ENCODE peak calls at places on chromosomes 16 and 17, in six cellular contexts. A, U, K, D, Q and M are unnamed samples.

GRCh38 chr17:32943206-32943605 is 15.3 kb downstream of the TMEM98 start:
- DNase-seq in A (no peak), U (no peak), K (no peak), D (no peak), Q (peak; percentile 7), M (no peak)

GRCh38 chr16:3020247-3020603 is at the start of gene TNFRSF12A:
- DNase-seq in A (peak; percentile 53), U (peak; percentile 66), K (peak; percentile 70), D (peak; percentile 67), Q (peak; percentile 61), M (peak; percentile 54)

GRCh38 chr17:73595068-73595865 is 49.0 kb downstream of the SDK2 start:
- DNase-seq in A (no peak), U (no peak), K (no peak), D (peak; percentile 26), Q (no peak), M (no peak)

GRCh38 chr16:57536306-57537193 is at the start of gene CCDC102A:
- DNase-seq in A (peak; percentile 67), U (peak; percentile 50), K (no peak), D (no peak), Q (no peak), M (no peak)

GRCh38 chr17:4796550-4796915 is 569 bp downstream of the PSMB6 start:
- DNase-seq in A (no peak), U (no peak), K (no peak), D (no peak), Q (peak; percentile 38), M (no peak)

GRCh38 chr16:89448656-89449055 is 41.7 kb downstream of the ANKRD11 start:
- DNase-seq in A (no peak), U (no peak), K (no peak), D (no peak), Q (no peak), M (no peak)

GRCh38 chr17:65684631-65685030 is 123.2 kb upstream of the AXIN2 start:
- DNase-seq in A (no peak), U (no peak), K (no peak), D (no peak), Q (no peak), M (no peak)

GRCh38 chr17:44642861-44643260 is 13.4 kb upstream of the MEIOC start:
- DNase-seq in A (no peak), U (no peak), K (no peak), D (no peak), Q (no peak), M (no peak)

GRCh38 chr16:10866196-10866976 is 10.6 kb upstream of the CIITA start:
- DNase-seq in A (peak; percentile 16), U (no peak), K (peak; percentile 48), D (no peak), Q (no peak), M (no peak)

GRCh38 chr17:19453296-19453695 is 42.3 kb downstream of the RNF112 start:
- DNase-seq in A (no peak), U (no peak), K (no peak), D (no peak), Q (no peak), M (no peak)

GRCh38 chr17:7842380-7842949 is 8.4 kb downstream of the KDM6B start:
- DNase-seq in A (peak; percentile 70), U (peak; percentile 97), K (peak; percentile 83), D (peak; percentile 87), Q (peak; percentile 84), M (peak; percentile 98)

GRCh38 chr17:57670769-57671545 is 74.1 kb downstream of the CCDC182 start:
- DNase-seq in A (no peak), U (no peak), K (no peak), D (no peak), Q (no peak), M (no peak)

GRCh38 chr16:74302341-74302740 is 5.7 kb downstream of the PSMD7 start:
- DNase-seq in A (no peak), U (no peak), K (no peak), D (no peak), Q (no peak), M (no peak)

GRCh38 chr16:10966129-10966528 is 21.8 kb downstream of the CLEC16A start:
- DNase-seq in A (no peak), U (no peak), K (no peak), D (no peak), Q (no peak), M (no peak)

GRCh38 chr16:30151091-30151490 is 28.1 kb upstream of the MAPK3 start:
- DNase-seq in A (no peak), U (no peak), K (no peak), D (no peak), Q (no peak), M (no peak)

GRCh38 chr17:33628500-33629336 is 335.6 kb upstream of the ASIC2 start:
- DNase-seq in A (no peak), U (no peak), K (no peak), D (no peak), Q (no peak), M (no peak)

GRCh38 chr17:64202683-64203430 is 60.2 kb downstream of the TEX2 start:
- DNase-seq in A (peak; percentile 57), U (no peak), K (no peak), D (no peak), Q (peak; percentile 81), M (no peak)

GRCh38 chr17:31697838-31698237 is 161.2 kb downstream of the COPRS start:
- DNase-seq in A (no peak), U (no peak), K (no peak), D (no peak), Q (no peak), M (no peak)

GRCh38 chr17:17525331-17525730 is 29.1 kb upstream of the RASD1 start:
- DNase-seq in A (no peak), U (no peak), K (no peak), D (no peak), Q (no peak), M (no peak)

GRCh38 chr16:2472488-2472864 is 1.4 kb downstream of the NTN3 start:
- DNase-seq in A (no peak), U (no peak), K (no peak), D (no peak), Q (no peak), M (no peak)

GRCh38 chr17:74758846-74759163 is 10.4 kb downstream of the NHERF1 start:
- DNase-seq in A (no peak), U (no peak), K (no peak), D (no peak), Q (no peak), M (no peak)

GRCh38 chr16:30921748-30922419 is 1.5 kb upstream of the FBXL19 start:
- DNase-seq in A (peak; percentile 77), U (peak; percentile 79), K (peak; percentile 91), D (peak; percentile 87), Q (peak; percentile 88), M (peak; percentile 81)

GRCh38 chr17:76417499-76418143 is 33.2 kb downstream of the SPHK1 start:
- DNase-seq in A (no peak), U (no peak), K (no peak), D (no peak), Q (no peak), M (no peak)

GRCh38 chr16:27690604-27691003 is 140.7 kb downstream of the KATNIP start:
- DNase-seq in A (no peak), U (no peak), K (no peak), D (peak; percentile 21), Q (peak; percentile 37), M (no peak)

GRCh38 chr17:62778990-62779681 is 29.0 kb downstream of the MARCHF10 start:
- DNase-seq in A (no peak), U (no peak), K (no peak), D (no peak), Q (peak; percentile 92), M (peak; percentile 47)

GRCh38 chr17:32281011-32281451 is 15.4 kb downstream of the RHBDL3 start:
- DNase-seq in A (no peak), U (no peak), K (no peak), D (no peak), Q (no peak), M (no peak)

GRCh38 chr16:86905302-86905701 is 327.0 kb downstream of the FOXL1 start:
- DNase-seq in A (no peak), U (no peak), K (peak; percentile 74), D (no peak), Q (no peak), M (no peak)

GRCh38 chr17:45413498-45413923 is 19.2 kb downstream of the ARHGAP27 start:
- DNase-seq in A (peak; percentile 47), U (no peak), K (peak; percentile 61), D (no peak), Q (no peak), M (no peak)

GRCh38 chr16:30406911-30407793 is at the start of gene ZNF771:
- DNase-seq in A (peak; percentile 86), U (peak; percentile 79), K (peak; percentile 94), D (peak; percentile 89), Q (peak; percentile 71), M (peak; percentile 80)

GRCh38 chr17:66283296-66283934 is 19.0 kb upstream of the PRKCA start:
- DNase-seq in A (no peak), U (no peak), K (no peak), D (no peak), Q (no peak), M (no peak)

GRCh38 chr17:77667478-77667877 is 291.0 kb upstream of the TNRC6C start:
- DNase-seq in A (no peak), U (no peak), K (no peak), D (no peak), Q (no peak), M (no peak)

GRCh38 chr16:50067290-50067853 is 1.6 kb downstream of the HEATR3 start:
- DNase-seq in A (no peak), U (peak; percentile 15), K (no peak), D (peak; percentile 6), Q (peak; percentile 61), M (peak; percentile 3)

GRCh38 chr17:29581583-29582253 is 7.7 kb downstream of the GIT1 start:
- DNase-seq in A (no peak), U (no peak), K (no peak), D (no peak), Q (no peak), M (no peak)

GRCh38 chr16:58494981-58495860 is 4.7 kb upstream of the NDRG4 start:
- DNase-seq in A (peak; percentile 87), U (peak; percentile 18), K (peak; percentile 64), D (peak; percentile 59), Q (peak; percentile 99), M (peak; percentile 34)

GRCh38 chr17:50841949-50842354 is 6.6 kb downstream of the WFIKKN2 start:
- DNase-seq in A (peak; percentile 54), U (no peak), K (peak; percentile 59), D (peak; percentile 46), Q (peak; percentile 60), M (no peak)

GRCh38 chr17:74387365-74388218 is 20.3 kb downstream of the GPR142 start:
- DNase-seq in A (no peak), U (no peak), K (no peak), D (no peak), Q (no peak), M (no peak)

GRCh38 chr17:46837521-46837920 is 13.9 kb upstream of the WNT9B start:
- DNase-seq in A (no peak), U (no peak), K (no peak), D (no peak), Q (no peak), M (no peak)

GRCh38 chr17:56604691-56605090 is 11.2 kb downstream of the NOG start:
- DNase-seq in A (no peak), U (no peak), K (no peak), D (no peak), Q (no peak), M (no peak)

GRCh38 chr16:58024673-58025350 is 742 bp upstream of the MMP15 start:
- DNase-seq in A (no peak), U (peak; percentile 9), K (no peak), D (no peak), Q (no peak), M (no peak)

GRCh38 chr17:39064374-39064773 is 87.1 kb downstream of the PLXDC1 start:
- DNase-seq in A (no peak), U (no peak), K (no peak), D (no peak), Q (peak; percentile 81), M (no peak)